ENCODE peak calls at places on chromosomes 4 and X, in nine cellular contexts. I is heart right ventricle, M is thoracic aorta, F is endothelial cell of umbilical vein, Q is GM12878, A is upper lobe of right lung, X is sigmoid colon, E is right atrium auricular region, N is testis. L is an unnamed sample. For H3K4me1, the result is how much of the 10 kb centered on the place peaks cover.

GRCh38 chr4:17494833-17495232 is 17.1 kb downstream of the QDPR start:
- DNase-seq in X (no peak), E (no peak), I (no peak), N (no peak), M (no peak), F (no peak), A (no peak), Q (no peak), L (no peak)

GRCh38 chrX:69556094-69557011 is 52.2 kb downstream of the NALF2 start:
- DNase-seq in Q (no peak), E (no peak), M (no peak), I (no peak), F (no peak), A (no peak), X (no peak), N (peak), L (peak)

GRCh38 chr4:170652571-170652970 is 562.8 kb upstream of the AADAT start:
- DNase-seq in E (no peak), N (no peak), Q (no peak), A (no peak), X (no peak), I (no peak), F (no peak), M (no peak), L (no peak)

GRCh38 chr4:42633605-42634388 is 23.1 kb downstream of the ATP8A1 start:
- DNase-seq in F (no peak), X (no peak), I (no peak), E (no peak), N (no peak), A (no peak), Q (no peak), M (no peak), L (no peak)

GRCh38 chrX:23838953-23839352 is 56.0 kb downstream of the SAT1 start:
- DNase-seq in X (no peak), E (no peak), I (no peak), M (no peak), A (no peak), N (no peak), Q (no peak), F (no peak), L (no peak)

GRCh38 chr4:188657365-188657764 is 518.1 kb downstream of the TRIML1 start:
- DNase-seq in M (no peak), I (no peak), N (no peak), A (no peak), E (no peak), Q (no peak), X (no peak), F (no peak), L (no peak)

GRCh38 chr4:89537281-89537680 is 229.7 kb upstream of the GPRIN3 start:
- DNase-seq in I (no peak), N (no peak), A (no peak), M (no peak), Q (no peak), X (no peak), E (no peak), F (peak), L (no peak)

GRCh38 chrX:127708155-127708554 is 344.0 kb downstream of the ACTRT1 start:
- DNase-seq in F (no peak), M (no peak), I (no peak), X (no peak), N (no peak), E (no peak), Q (no peak), A (no peak), L (no peak)

GRCh38 chr4:164949448-164950118 is 27.9 kb downstream of the TRIM61 start:
- DNase-seq in I (no peak), M (no peak), A (no peak), N (no peak), E (no peak), X (no peak), F (no peak), Q (no peak), L (no peak)

GRCh38 chr4:52203351-52203750 is 152.2 kb downstream of the SPATA18 start:
- DNase-seq in I (no peak), Q (no peak), M (no peak), X (no peak), N (no peak), F (no peak), A (no peak), E (no peak), L (no peak)

GRCh38 chr4:144820706-144821105 is 174.8 kb downstream of the HHIP start:
- DNase-seq in F (no peak), I (no peak), M (no peak), A (no peak), X (no peak), Q (no peak), N (no peak), E (no peak), L (no peak)

GRCh38 chrX:150757371-150757770 is 64.2 kb downstream of the MTMR1 start:
- DNase-seq in I (no peak), A (no peak), E (peak), F (no peak), X (no peak), M (no peak), N (no peak), Q (no peak), L (no peak)

GRCh38 chr4:107210450-107211239 is 174.5 kb upstream of the DKK2 start:
- DNase-seq in F (no peak), M (no peak), E (peak), Q (no peak), N (no peak), X (no peak), I (no peak), A (no peak), L (no peak)

GRCh38 chr4:106707776-106708603 is 328.1 kb downstream of the DKK2 start:
- DNase-seq in I (no peak), Q (no peak), X (no peak), F (peak), A (no peak), M (no peak), N (no peak), E (no peak), L (no peak)

GRCh38 chrX:10265775-10266174 is 109.0 kb downstream of the CLCN4 start:
- DNase-seq in A (no peak), E (no peak), X (no peak), N (no peak), Q (no peak), I (no peak), M (no peak), F (no peak), L (no peak)

GRCh38 chr4:38154251-38154650 is 194.1 kb downstream of the PTTG2 start:
- DNase-seq in X (no peak), M (no peak), I (no peak), N (no peak), A (no peak), Q (no peak), F (no peak), E (no peak), L (no peak)

GRCh38 chr4:76265631-76266218 is 14.2 kb downstream of the FAM47E start:
- DNase-seq in I (no peak), N (no peak), F (no peak), E (no peak), Q (no peak), X (no peak), M (no peak), A (no peak), L (no peak)

GRCh38 chr4:24659241-24659961 is 75.0 kb upstream of the DHX15 start:
- DNase-seq in Q (no peak), M (no peak), N (peak), F (no peak), I (no peak), X (no peak), A (no peak), E (no peak), L (no peak)

GRCh38 chr4:164847967-164848649 is 28.9 kb upstream of the APELA start:
- DNase-seq in M (no peak), I (no peak), E (no peak), Q (no peak), A (no peak), X (no peak), N (no peak), F (no peak), L (no peak)

GRCh38 chr4:184201179-184201578 is 16.5 kb downstream of the ENPP6 start:
- DNase-seq in M (no peak), E (no peak), A (no peak), X (no peak), F (no peak), I (no peak), Q (no peak), N (no peak), L (peak)

GRCh38 chr4:184203300-184203699 is 14.4 kb downstream of the ENPP6 start:
- DNase-seq in N (no peak), X (no peak), M (no peak), I (no peak), E (no peak), F (no peak), Q (no peak), A (no peak), L (no peak)

GRCh38 chr4:184198190-184198589 is 19.5 kb downstream of the ENPP6 start:
- DNase-seq in N (no peak), Q (no peak), E (no peak), I (no peak), X (no peak), F (no peak), A (no peak), M (no peak), L (no peak)

GRCh38 chr4:184196730-184197355 is 20.8 kb downstream of the ENPP6 start:
- DNase-seq in A (no peak), E (no peak), M (no peak), N (no peak), Q (no peak), X (no peak), F (no peak), I (no peak), L (no peak)

GRCh38 chr4:184199780-184200179 is 17.9 kb downstream of the ENPP6 start:
- DNase-seq in F (no peak), Q (no peak), M (no peak), X (no peak), I (no peak), E (no peak), N (no peak), A (no peak), L (no peak)
- TF ChIP-seq CTCF in F (no peak), Q (no peak), M (no peak), X (no peak), I (no peak), E (no peak), N (no peak), A (no peak), L (no peak)

GRCh38 chr4:159268607-159269006 is 165.7 kb downstream of the RAPGEF2 start:
- DNase-seq in Q (no peak), I (no peak), X (no peak), F (no peak), A (no peak), M (no peak), E (no peak), N (no peak), L (no peak)

GRCh38 chr4:159269143-159269542 is 166.3 kb downstream of the RAPGEF2 start:
- DNase-seq in M (no peak), X (no peak), I (no peak), E (no peak), F (no peak), A (no peak), Q (no peak), N (no peak), L (no peak)

GRCh38 chr4:159267940-159268327 is 165.1 kb downstream of the RAPGEF2 start:
- DNase-seq in Q (no peak), M (no peak), I (no peak), N (no peak), E (no peak), F (no peak), A (no peak), X (no peak), L (no peak)

GRCh38 chr4:159269956-159270355 is 167.1 kb downstream of the RAPGEF2 start:
- DNase-seq in I (no peak), N (no peak), Q (no peak), M (no peak), F (no peak), X (no peak), E (no peak), A (no peak), L (no peak)

DNA sequence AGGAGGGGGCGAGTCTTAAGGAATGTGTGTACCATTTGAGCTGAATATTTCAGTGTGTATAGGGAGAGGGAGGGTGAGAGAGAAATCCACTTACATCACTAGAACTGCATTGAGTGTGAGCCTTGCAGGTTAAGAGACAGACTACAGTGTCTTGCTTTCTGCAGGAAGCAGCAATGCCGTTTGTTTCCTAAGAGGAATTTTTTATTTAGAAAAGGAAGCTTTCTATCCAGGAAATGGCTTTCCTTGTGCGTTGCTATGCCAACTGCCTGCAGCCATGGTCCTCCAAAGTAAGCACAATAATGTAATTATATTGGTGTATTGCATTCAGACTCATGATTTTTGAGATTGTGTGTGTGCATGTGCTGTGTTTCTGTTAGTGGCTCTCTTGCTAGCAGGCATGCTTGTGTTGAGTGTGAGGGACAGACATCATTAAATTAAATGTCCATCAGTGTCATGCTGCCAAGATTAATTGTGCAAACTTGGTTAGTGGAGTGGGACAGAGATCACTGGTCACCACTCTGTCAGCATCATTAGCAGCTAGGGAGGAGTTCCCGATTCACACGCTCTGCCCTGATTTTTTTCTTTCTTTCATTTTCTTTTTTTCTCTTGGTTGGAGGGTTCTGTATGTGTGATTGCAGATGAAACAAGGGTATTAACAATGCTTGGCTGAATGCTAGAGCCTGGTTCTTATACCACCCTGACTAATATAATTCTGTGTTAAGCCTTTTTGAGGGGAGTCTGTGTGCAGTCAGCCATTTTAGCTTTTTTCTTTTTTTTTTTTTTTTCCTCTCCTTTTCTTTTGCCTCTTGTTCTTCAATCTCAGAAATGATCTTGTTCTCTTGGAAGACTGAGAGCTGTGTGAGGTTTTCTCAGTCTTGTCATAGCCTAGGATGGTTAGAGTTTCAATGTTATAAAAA is 164.4 kb downstream of the RAPGEF2 start:
- DNase-seq in M (no peak), I (no peak), E (no peak), N (no peak), X (no peak), Q (no peak), F (peak), A (no peak), L (no peak)
- H3K27ac ChIP-seq in M (peak), I (peak), E (peak), N (no peak), X (peak), Q (no peak), F (peak), A (peak), L (no peak)

GRCh38 chr4:7395635-7396034 is 39.1 kb downstream of the PSAPL1 start:
- DNase-seq in A (no peak), Q (no peak), N (no peak), M (no peak), F (no peak), E (peak), X (no peak), I (no peak), L (no peak)
- H3K4me1 ChIP-seq in A (under half), Q (under half), N (under half), M (under half), F (under half), E (under half), X (under half), I (under half), L (under half)

DNA sequence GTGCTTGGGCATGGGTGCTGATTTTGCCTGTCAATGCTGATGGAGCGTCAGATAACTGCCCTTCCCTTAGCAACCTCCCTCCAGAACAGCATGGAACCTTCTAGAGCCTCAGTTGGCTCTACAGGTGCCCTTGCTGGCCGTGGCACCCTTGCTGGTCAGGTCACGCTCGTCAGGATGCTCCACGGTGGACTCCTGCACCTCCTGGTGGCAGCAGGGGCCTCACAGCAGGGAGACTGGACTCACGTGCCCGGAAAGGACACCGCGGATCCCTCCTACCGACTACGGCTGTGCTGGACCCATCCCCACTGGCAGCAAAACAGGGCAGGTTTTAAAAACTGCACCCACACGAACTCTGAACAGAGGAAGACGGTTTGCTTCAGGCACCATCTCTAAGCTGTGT is 82.1 kb upstream of the AFAP1 start:
- DNase-seq in N (no peak), E (no peak), Q (no peak), X (no peak), F (no peak), A (no peak), M (no peak), I (no peak), L (no peak)
- TF ChIP-seq CTCF in N (no peak), E (no peak), Q (no peak), X (no peak), F (no peak), A (no peak), M (no peak), I (no peak), L (no peak)

DNA sequence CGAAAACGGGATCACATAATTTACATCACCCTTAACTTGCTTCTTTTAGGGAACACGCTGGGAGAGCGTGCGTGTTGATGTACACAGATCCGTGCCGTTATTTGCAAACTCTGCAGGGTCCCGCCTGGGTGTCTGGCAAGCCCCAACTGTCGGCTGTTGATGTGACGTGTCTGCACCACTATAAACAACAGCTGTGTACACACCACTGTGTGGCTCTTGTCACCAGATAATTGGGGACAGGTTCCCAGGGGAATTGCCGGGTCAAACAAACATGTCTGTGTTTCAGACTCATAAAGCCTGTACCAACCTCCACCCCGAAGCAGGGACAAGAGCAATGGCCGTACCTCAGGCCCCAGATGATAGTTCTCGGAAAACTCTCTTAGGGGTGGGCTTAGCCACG is 105.0 kb upstream of the AFAP1 start:
- DNase-seq in X (no peak), N (no peak), E (no peak), F (no peak), M (no peak), I (no peak), A (no peak), Q (no peak), L (peak)
- H3K27ac ChIP-seq in X (no peak), N (no peak), E (no peak), F (no peak), M (no peak), I (no peak), A (no peak), Q (no peak), L (no peak)

GRCh38 chr4:7049739-7050138 is 6.6 kb downstream of the TADA2B start:
- DNase-seq in M (no peak), X (no peak), A (no peak), E (no peak), N (no peak), Q (no peak), I (no peak), F (no peak), L (no peak)

GRCh38 chr4:7051905-7052304 is 8.7 kb downstream of the TADA2B start:
- DNase-seq in E (no peak), A (no peak), I (no peak), X (no peak), N (no peak), F (no peak), Q (no peak), M (no peak), L (no peak)

GRCh38 chr4:7051144-7051495 is 7.9 kb downstream of the TADA2B start:
- DNase-seq in A (no peak), E (no peak), I (no peak), X (no peak), N (no peak), M (no peak), F (no peak), Q (no peak), L (no peak)

GRCh38 chr4:7049295-7049694 is 6.1 kb downstream of the TADA2B start:
- DNase-seq in I (no peak), F (no peak), M (no peak), Q (no peak), A (no peak), X (no peak), N (no peak), E (no peak), L (no peak)

DNA sequence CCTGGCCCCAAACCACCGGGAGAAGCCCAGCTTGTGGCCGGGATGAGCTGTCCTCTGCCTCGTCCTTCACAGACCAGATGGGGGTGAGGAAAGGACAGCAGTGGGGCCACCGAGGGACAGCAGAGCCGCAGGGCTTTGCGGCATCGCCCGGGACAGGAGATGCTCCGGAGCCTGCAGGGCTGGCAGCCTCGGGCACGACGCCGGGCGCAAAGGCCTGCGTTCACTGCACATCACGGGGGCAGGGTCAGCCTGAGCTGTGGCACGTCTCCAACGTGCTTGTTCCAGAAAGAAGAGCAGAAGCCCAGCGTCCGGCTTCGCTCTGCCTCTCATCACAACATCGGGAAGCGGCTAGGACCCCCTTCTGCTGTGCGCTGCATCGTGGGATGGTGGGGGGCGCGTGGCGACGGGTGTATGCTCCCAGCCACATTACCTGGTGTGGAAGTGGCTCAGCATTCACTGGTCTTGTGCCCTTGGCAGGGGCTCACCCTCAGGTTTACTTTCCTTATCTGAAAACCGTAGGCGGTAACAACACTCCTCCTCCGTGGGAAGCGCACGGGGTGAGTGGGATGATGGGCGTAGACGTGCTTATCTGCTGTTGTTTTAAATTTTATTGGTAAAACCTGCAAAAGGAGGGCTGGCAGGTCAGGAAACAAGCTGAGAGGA is 7.4 kb downstream of the TADA2B start:
- DNase-seq in I (no peak), M (no peak), F (no peak), N (peak), Q (no peak), E (no peak), A (no peak), X (no peak), L (peak)
- H3K4me1 ChIP-seq in I (half or more), M (under half), F (under half), N (half or more), Q (under half), E (under half), A (under half), X (under half), L (half or more)

L was measured in body of pancreas.